ENCODE peak calls at places on chromosomes 5 and 9, in four cellular contexts. X is adipocyte; S is CD8-positive, alpha-beta T cell; H is adrenal gland. U is an unnamed sample.

GRCh38 chr5:96687812-96688453 is 25.8 kb downstream of the CAST start:
- DNase-seq in S (no peak), H (no peak), X (peak; percentile 67), U (no peak)

GRCh38 chr9:120043448-120043847 is 536.5 kb downstream of the CDK5RAP2 start:
- DNase-seq in X (no peak), H (no peak), S (no peak), U (no peak)

GRCh38 chr5:147751156-147751830 is 31.2 kb downstream of the JAKMIP2 start:
- DNase-seq in H (no peak), S (no peak), X (no peak), U (no peak)

GRCh38 chr5:159511570-159511969 is 181.3 kb upstream of the IL12B start:
- DNase-seq in H (no peak), X (peak; percentile 15), S (no peak), U (peak; percentile 35)

GRCh38 chr9:136352682-136353081 is 10.9 kb downstream of the DNLZ start:
- DNase-seq in H (no peak), X (no peak), S (no peak), U (no peak)

GRCh38 chr5:108046955-108047670 is 334.8 kb downstream of the FBXL17 start:
- DNase-seq in H (no peak), X (no peak), S (no peak), U (no peak)

GRCh38 chr9:124779368-124780059 is 2.6 kb downstream of the OLFML2A start:
- DNase-seq in S (no peak), H (peak; percentile 18), X (peak; percentile 77), U (peak; percentile 83)

GRCh38 chr5:177364159-177364962 is 6.6 kb downstream of the RGS14 start:
- DNase-seq in X (no peak), S (no peak), H (no peak), U (no peak)

GRCh38 chr9:98983295-98984268 is 39.9 kb downstream of the COL15A1 start:
- DNase-seq in H (no peak), S (no peak), X (peak; percentile 82), U (peak; percentile 68)

GRCh38 chr5:16437974-16438373 is 27.6 kb downstream of the ZNF622 start:
- DNase-seq in H (no peak), X (peak; percentile 13), S (no peak), U (no peak)

GRCh38 chr5:180670586-180671359 is 21.4 kb upstream of the FLT4 start:
- DNase-seq in X (peak; percentile 68), H (peak; percentile 61), S (peak; percentile 51), U (peak; percentile 40)

GRCh38 chr9:79254900-79255651 is 316.7 kb upstream of the TLE4 start:
- DNase-seq in H (no peak), X (no peak), S (no peak), U (no peak)

GRCh38 chr5:119578937-119579336 is 50.4 kb upstream of the FAM170A start:
- DNase-seq in X (no peak), S (no peak), H (no peak), U (peak; percentile 18)

GRCh38 chr5:16411235-16411634 is 54.4 kb downstream of the ZNF622 start:
- DNase-seq in X (no peak), S (no peak), H (no peak), U (peak; percentile 17)

GRCh38 chr9:87546704-87547103 is 49.0 kb downstream of the DAPK1 start:
- DNase-seq in H (no peak), X (peak; percentile 53), S (no peak), U (peak; percentile 68)

GRCh38 chr5:116872986-116873385 is 298.4 kb upstream of the SEMA6A start:
- DNase-seq in H (no peak), S (no peak), X (no peak), U (no peak)

GRCh38 chr9:72579190-72579589 is 57.8 kb downstream of the TMC1 start:
- DNase-seq in X (peak; percentile 59), H (peak; percentile 71), S (no peak), U (peak; percentile 71)

GRCh38 chr5:124661317-124662141 is 84.9 kb downstream of the ZNF608 start:
- DNase-seq in H (peak; percentile 26), X (peak; percentile 60), S (no peak), U (peak; percentile 57)

GRCh38 chr9:78644359-78644758 is 347.4 kb downstream of the PSAT1 start:
- DNase-seq in X (peak; percentile 29), H (no peak), S (no peak), U (no peak)

GRCh38 chr5:179256229-179257189 is 88.8 kb downstream of the ADAMTS2 start:
- DNase-seq in S (no peak), X (no peak), H (no peak), U (no peak)

GRCh38 chr5:91397791-91398190 is 14.7 kb upstream of the ARRDC3 start:
- DNase-seq in S (no peak), X (no peak), H (no peak), U (no peak)

GRCh38 chr9:95313010-95313498 is 4.5 kb downstream of the FANCC start:
- DNase-seq in X (peak; percentile 60), H (peak; percentile 67), S (no peak), U (peak; percentile 91)

GRCh38 chr9:130137870-130138653 is 34.1 kb upstream of the NCS1 start:
- DNase-seq in H (peak; percentile 64), X (peak; percentile 90), S (no peak), U (peak; percentile 45)

DNA sequence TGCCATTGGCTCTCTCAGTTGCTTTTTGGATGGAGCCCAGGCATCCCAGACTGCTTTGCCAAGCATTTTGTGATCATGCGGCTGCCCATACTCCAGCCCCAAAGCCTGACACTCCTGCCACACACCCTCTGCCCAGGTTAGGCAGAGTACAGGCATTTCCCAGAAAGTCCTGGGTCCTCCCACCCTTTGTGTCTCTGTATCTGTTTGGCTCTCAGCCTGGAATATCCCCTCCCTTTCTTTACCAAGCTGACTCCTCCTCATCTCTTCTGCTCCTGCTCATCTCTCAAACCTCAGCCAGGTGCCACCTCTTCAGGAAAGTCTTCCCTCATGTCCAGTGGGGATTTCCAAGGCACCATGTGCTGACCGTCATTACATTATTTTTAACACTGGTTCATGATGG is 14.3 kb upstream of the SH3RF2 start:
- DNase-seq in X (no peak), S (no peak), H (no peak), U (no peak)
- H3K4me3 ChIP-seq in X (no peak overlapping the region), S (no peak overlapping the region), H (no peak overlapping the region), U (no peak overlapping the region)

DNA sequence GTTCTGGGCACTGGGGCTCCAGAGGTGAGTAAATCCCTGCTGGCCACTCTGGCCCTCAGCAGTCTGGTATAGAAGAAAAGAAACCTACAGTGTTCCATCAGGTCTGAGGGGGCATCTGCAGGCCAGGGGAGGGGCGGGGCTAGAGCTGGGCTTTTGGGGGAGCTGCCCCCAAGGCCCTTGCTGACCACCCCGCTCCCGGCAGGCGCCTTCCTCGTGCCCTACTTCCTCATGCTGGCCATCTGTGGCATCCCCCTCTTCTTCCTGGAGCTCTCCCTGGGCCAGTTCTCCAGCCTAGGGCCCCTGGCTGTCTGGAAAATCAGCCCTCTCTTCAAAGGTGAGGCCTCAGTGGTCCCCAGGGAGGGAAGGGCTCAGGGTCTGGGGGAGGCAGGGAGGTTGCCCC is 6.7 kb downstream of the SLC6A7 start:
- DNase-seq in S (no peak), H (no peak), X (no peak), U (no peak)
- H3K27me3 ChIP-seq in S (no peaks in the 10 kb centered on the region), H (no peaks in the 10 kb centered on the region), X (peaks cover 15% of the 10 kb centered on the region), U (no peaks in the 10 kb centered on the region)

GRCh38 chr5:25646421-25647341 is 1001.9 kb upstream of the CDH10 start:
- DNase-seq in X (no peak), S (no peak), H (no peak), U (no peak)

DNA sequence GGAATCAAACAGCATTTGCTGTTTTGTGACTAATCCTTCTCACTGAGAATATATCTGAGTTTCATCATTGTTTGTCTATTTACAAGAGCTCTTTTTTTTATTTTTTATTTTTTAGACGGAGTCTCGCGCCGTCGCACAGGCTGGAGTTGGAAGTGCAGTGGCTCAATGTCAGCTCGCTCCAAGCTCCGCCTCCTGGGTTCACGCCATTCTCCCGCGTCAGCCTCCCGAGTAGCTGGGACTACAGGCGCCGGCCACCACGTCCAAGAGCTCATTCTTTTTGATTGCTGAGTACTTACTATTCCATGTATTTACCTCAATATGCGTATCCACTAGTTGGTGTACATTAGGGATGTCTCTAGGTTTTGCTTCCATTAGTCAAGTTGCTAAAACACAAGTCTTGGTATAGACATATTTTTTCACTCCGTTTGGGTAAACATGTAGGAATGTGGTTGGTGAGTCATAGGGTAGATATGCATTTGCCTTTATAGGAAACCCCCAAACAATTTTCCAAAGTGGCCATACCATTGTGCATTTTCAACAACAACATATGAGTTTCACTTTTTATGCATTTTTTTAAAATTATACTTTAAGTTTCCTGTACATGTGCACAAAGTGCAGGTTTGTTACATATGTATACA is 1005.0 kb upstream of the CDH10 start:
- DNase-seq in X (no peak), S (no peak), H (no peak), U (no peak)
- H3K9me3 ChIP-seq in X (no peaks in the 10 kb centered on the region), S (no peaks in the 10 kb centered on the region), H (no peaks in the 10 kb centered on the region), U (peaks cover 4% of the 10 kb centered on the region)

DNA sequence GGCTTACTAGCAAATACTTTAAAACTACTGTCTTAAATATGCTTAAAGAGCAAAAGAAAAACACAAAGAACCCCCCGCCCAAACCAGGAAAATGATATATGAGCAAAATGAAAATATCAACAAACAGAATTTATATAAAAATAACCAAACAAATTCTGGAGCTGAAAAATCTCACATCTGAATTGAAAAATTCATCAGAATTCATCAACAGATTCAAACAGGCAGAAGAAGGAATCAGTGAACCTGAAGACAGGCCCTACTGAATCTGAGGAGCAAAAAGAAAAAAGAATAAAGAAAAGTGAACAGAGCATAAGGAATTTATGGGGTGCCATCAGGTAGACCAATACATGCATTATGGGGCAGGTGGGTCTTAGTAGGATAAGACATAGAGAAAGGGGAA is 49.8 kb upstream of the SPTLC1 start:
- DNase-seq in H (no peak), S (no peak), X (no peak), U (no peak)
- H3K4me3 ChIP-seq in H (no peak overlapping the region), S (no peak overlapping the region), X (no peak overlapping the region), U (no peak overlapping the region)